ENCODE peak calls at places on chromosomes 7 and 10, in ten cellular contexts. I is sigmoid colon; Z is mucosa of descending colon; P is fibroblast of lung; A is CD8-positive, alpha-beta T cell; K is psoas muscle; O is heart right ventricle; W is OCI-LY7; R is uterus; Q is left lung. D is an unnamed sample. For H3K4me1 and H3K36me3, the result is how much of the 10 kb centered on the place peaks cover.

GRCh38 chr7:22549667-22550513 is 49.9 kb upstream of the STEAP1B start:
- DNase-seq in I (peak), Z (no peak), P (peak), A (no peak), K (no peak), O (no peak), W (peak), R (no peak), Q (peak), D (no peak)

GRCh38 chr10:52738951-52739350 is 33.6 kb downstream of the MBL2 start:
- DNase-seq in I (no peak), Z (no peak), P (no peak), A (no peak), K (no peak), O (no peak), W (no peak), R (no peak), Q (no peak), D (no peak)

GRCh38 chr7:32094516-32094915 is 24.3 kb upstream of the PDE1C start:
- DNase-seq in I (no peak), Z (no peak), P (no peak), A (no peak), K (no peak), O (no peak), W (no peak), R (no peak), Q (no peak), D (no peak)

GRCh38 chr7:140972876-140973829 is 41.6 kb downstream of the MRPS33 start:
- DNase-seq in I (no peak), Z (no peak), P (no peak), A (no peak), K (no peak), O (no peak), W (no peak), R (no peak), Q (no peak), D (no peak)

GRCh38 chr7:34982371-34983019 is 54.8 kb downstream of the DPY19L1 start:
- DNase-seq in I (no peak), Z (no peak), P (no peak), A (no peak), K (no peak), O (no peak), W (no peak), R (no peak), Q (no peak), D (no peak)

GRCh38 chr10:110967009-110967630 is 47.7 kb downstream of the SHOC2 start:
- DNase-seq in I (no peak), Z (no peak), P (no peak), A (no peak), K (no peak), O (no peak), W (no peak), R (no peak), Q (no peak), D (no peak)

GRCh38 chr7:132485600-132486594 is 90.4 kb downstream of the PLXNA4 start:
- DNase-seq in I (peak), Z (no peak), P (peak), A (peak), K (peak), O (peak), W (no peak), R (peak), Q (no peak), D (peak)

GRCh38 chr10:48503293-48503911 is 101.5 kb downstream of the ARHGAP22 start:
- DNase-seq in I (no peak), Z (no peak), P (no peak), A (no peak), K (no peak), O (no peak), W (no peak), R (no peak), Q (no peak), D (no peak)

GRCh38 chr7:94466516-94466915 is 43.1 kb upstream of the CASD1 start:
- DNase-seq in I (no peak), Z (no peak), P (no peak), A (no peak), K (no peak), O (no peak), W (no peak), R (no peak), Q (no peak), D (no peak)

GRCh38 chr7:32513205-32513604 is 17.9 kb downstream of the AVL9 start:
- DNase-seq in I (no peak), Z (no peak), P (no peak), A (no peak), K (no peak), O (no peak), W (no peak), R (no peak), Q (no peak), D (no peak)

GRCh38 chr7:46220066-46220630 is 299.1 kb upstream of the IGFBP3 start:
- DNase-seq in I (no peak), Z (no peak), P (peak), A (no peak), K (no peak), O (no peak), W (no peak), R (no peak), Q (no peak), D (no peak)

GRCh38 chr7:12630615-12630884 is 56.9 kb upstream of the ARL4A start:
- DNase-seq in I (no peak), Z (no peak), P (no peak), A (no peak), K (no peak), O (no peak), W (no peak), R (no peak), Q (no peak), D (no peak)

DNA sequence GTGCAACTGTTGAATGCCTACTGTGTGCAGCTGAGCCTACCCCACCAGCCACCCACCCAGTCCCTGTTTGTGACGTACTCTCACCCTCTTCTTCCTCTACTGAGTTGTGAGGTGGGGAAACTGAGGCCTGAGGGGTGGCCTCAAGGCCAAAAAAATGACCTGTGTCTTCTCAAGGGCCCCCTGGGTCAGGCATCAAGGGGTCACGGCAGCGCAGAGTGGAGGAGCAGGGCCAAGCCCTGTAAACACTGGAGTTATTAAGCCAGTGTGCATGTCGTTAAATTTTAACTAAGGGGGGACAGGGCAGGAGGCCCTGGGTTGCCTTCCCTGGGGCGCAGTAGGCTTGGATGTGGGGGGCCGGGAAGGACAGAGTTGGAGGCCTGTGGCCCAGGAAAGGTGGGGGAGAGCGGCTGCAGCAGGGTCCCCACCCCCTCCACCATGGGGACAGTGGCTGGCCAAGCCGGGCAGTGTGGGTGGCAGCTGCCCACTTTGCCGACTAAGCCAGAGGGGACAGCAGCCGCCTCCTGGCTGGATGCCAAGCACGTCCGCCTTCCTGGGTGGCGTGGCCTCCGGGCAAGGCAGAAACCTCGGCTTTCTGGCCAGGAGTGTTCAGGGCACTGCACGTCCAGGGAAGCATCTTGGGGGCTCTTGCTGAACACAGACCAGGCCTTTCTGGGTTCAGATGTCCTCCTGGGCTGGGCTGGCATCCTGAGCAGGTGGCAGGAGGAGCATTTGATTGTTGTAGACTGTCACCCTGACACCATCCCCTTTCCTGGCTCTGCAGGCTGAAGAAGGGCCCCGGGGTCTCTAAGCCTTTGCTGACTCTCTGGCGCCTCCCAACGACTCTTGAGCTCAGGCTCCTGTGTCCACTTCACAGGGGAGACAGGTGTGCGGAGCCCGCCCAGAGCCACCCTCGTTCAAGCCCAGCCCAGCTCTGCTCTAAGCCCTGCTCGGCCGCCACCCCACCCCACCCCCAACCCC is 1.9 kb downstream of the SLC29A4 start:
- DNase-seq in I (no peak), Z (peak), P (no peak), A (no peak), K (no peak), O (peak), W (peak), R (no peak), Q (no peak), D (no peak)
- TF ChIP-seq CTCF in I (no peak), Z (no peak), P (peak), A (no peak), K (no peak), O (no peak), W (peak), R (no peak), Q (no peak), D (no peak)

GRCh38 chr7:151249732-151250072 is 1.2 kb upstream of the SMARCD3 start:
- DNase-seq in I (peak), Z (peak), P (peak), A (no peak), K (peak), O (peak), W (no peak), R (peak), Q (no peak), D (no peak)

GRCh38 chr7:151250181-151251095 is 1.9 kb upstream of the SMARCD3 start:
- DNase-seq in I (no peak), Z (no peak), P (no peak), A (no peak), K (peak), O (no peak), W (no peak), R (no peak), Q (peak), D (no peak)

GRCh38 chr7:151248191-151249033 is at the start of gene SMARCD3:
- DNase-seq in I (peak), Z (peak), P (peak), A (peak), K (peak), O (peak), W (peak), R (peak), Q (peak), D (no peak)

GRCh38 chr7:151247611-151248176 is 800 bp downstream of the SMARCD3 start:
- DNase-seq in I (peak), Z (no peak), P (peak), A (no peak), K (peak), O (no peak), W (no peak), R (no peak), Q (no peak), D (no peak)

GRCh38 chr7:151249034-151249731 is 689 bp upstream of the SMARCD3 start:
- DNase-seq in I (peak), Z (peak), P (peak), A (peak), K (peak), O (peak), W (no peak), R (no peak), Q (peak), D (peak)
- H3K4me1 ChIP-seq in I (half or more), Z (under half), P (under half), A (under half), K (half or more), O (half or more), W (half or more), R (under half), Q (half or more), D (half or more)

GRCh38 chr7:156733638-156734037 is 93.1 kb downstream of the RNF32 start:
- DNase-seq in I (no peak), Z (no peak), P (no peak), A (no peak), K (no peak), O (no peak), W (no peak), R (no peak), Q (no peak), D (no peak)
- H3K36me3 ChIP-seq in I (under half), Z (under half), P (under half), A (under half), K (under half), O (half or more), W (half or more), R (under half), Q (under half), D (half or more)

DNA sequence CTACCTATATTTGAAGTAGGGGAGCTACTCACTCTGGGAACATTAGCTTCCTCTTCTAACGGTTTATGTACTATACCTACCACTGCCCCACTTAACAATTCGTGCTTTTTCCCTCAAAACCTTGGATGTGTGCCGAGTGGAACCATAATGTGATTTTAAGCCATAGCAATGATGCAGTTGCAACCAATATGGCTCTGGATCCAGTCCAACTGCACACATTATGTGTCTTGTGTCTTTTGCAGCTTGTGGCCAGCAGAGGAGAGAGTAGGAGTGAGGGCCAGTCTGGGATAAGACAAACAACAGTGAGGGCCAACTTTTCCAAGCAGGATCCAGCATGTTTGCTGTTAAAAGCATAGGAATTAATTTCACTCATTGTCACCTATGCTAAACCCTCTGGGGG is 170.7 kb downstream of the GATA3 start:
- DNase-seq in I (no peak), Z (no peak), P (no peak), A (no peak), K (no peak), O (no peak), W (no peak), R (no peak), Q (no peak), D (no peak)
- TF ChIP-seq CTCF in I (no peak), Z (no peak), P (no peak), A (no peak), K (no peak), O (no peak), W (no peak), R (no peak), Q (no peak), D (no peak)

GRCh38 chr10:132395704-132396494 is 1.1 kb upstream of the PWWP2B start:
- DNase-seq in I (peak), Z (peak), P (peak), A (peak), K (peak), O (peak), W (no peak), R (peak), Q (peak), D (peak)

GRCh38 chr10:132398566-132398991 is 1.6 kb downstream of the PWWP2B start:
- DNase-seq in I (peak), Z (no peak), P (no peak), A (no peak), K (peak), O (peak), W (no peak), R (peak), Q (peak), D (no peak)

GRCh38 chr10:132397671-132398565 is 918 bp downstream of the PWWP2B start:
- DNase-seq in I (peak), Z (peak), P (peak), A (peak), K (peak), O (peak), W (peak), R (peak), Q (peak), D (no peak)

GRCh38 chr10:132396495-132397035 is 435 bp upstream of the PWWP2B start:
- DNase-seq in I (peak), Z (peak), P (peak), A (peak), K (peak), O (peak), W (peak), R (peak), Q (peak), D (no peak)

DNA sequence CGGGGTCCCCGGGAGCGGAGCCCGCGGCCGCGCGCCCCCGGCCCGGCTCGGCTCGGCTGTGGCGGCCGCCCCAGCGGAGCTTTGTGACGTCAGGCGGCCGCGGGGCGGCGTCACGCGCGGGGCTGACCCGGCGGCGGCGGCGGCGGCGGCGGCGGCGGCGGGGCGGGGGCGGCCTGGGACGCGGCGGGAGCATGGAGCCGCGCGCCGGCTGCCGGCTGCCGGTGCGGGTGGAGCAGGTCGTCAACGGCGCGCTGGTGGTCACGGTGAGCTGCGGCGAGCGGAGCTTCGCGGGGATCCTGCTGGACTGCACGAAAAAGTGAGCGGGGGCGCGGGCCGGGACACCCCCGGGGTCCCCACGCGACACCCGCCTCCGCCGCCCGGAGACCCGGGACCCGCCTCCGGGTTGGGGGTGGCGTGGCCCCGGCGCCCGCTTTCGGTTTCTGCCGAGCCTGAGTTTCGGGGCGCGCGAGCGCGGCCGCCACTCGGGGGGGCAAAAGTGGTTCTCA is at the start of gene PWWP2B:
- DNase-seq in I (peak), Z (peak), P (peak), A (peak), K (peak), O (peak), W (peak), R (peak), Q (peak), D (no peak)
- H3K4me1 ChIP-seq in I (half or more), Z (under half), P (under half), A (under half), K (under half), O (half or more), W (under half), R (under half), Q (half or more), D (under half)

GRCh38 chr10:3172446-3173172 is at the start of gene PITRM1:
- DNase-seq in I (peak), Z (peak), P (peak), A (peak), K (peak), O (peak), W (peak), R (peak), Q (peak), D (peak)

GRCh38 chr10:3169738-3170137 is 2.8 kb downstream of the PITRM1 start:
- DNase-seq in I (no peak), Z (no peak), P (no peak), A (no peak), K (no peak), O (no peak), W (no peak), R (no peak), Q (no peak), D (no peak)

GRCh38 chr10:3169271-3169670 is 3.3 kb downstream of the PITRM1 start:
- DNase-seq in I (no peak), Z (no peak), P (no peak), A (no peak), K (no peak), O (no peak), W (no peak), R (no peak), Q (no peak), D (no peak)

GRCh38 chr10:3172081-3172445 is 519 bp downstream of the PITRM1 start:
- DNase-seq in I (no peak), Z (no peak), P (peak), A (no peak), K (no peak), O (no peak), W (no peak), R (no peak), Q (no peak), D (no peak)

GRCh38 chr10:3173173-3173878 is 744 bp upstream of the PITRM1 start:
- DNase-seq in I (no peak), Z (peak), P (no peak), A (no peak), K (peak), O (no peak), W (peak), R (no peak), Q (peak), D (no peak)
- H3K36me3 ChIP-seq in I (under half), Z (under half), P (under half), A (under half), K (under half), O (under half), W (under half), R (under half), Q (under half), D (under half)

GRCh38 chr7:113289140-113289740 is 170.9 kb upstream of the SMIM30 start:
- DNase-seq in I (no peak), Z (peak), P (peak), A (no peak), K (no peak), O (no peak), W (peak), R (no peak), Q (no peak), D (no peak)
- TF ChIP-seq CTCF in I (no peak), Z (no peak), P (peak), A (no peak), K (peak), O (peak), W (peak), R (no peak), Q (no peak), D (no peak)

GRCh38 chr10:43402880-43403452 is 6.0 kb downstream of the HNRNPF start:
- DNase-seq in I (no peak), Z (peak), P (no peak), A (no peak), K (no peak), O (no peak), W (no peak), R (no peak), Q (no peak), D (no peak)
- H3K4me1 ChIP-seq in I (half or more), Z (half or more), P (under half), A (half or more), K (half or more), O (half or more), W (half or more), R (under half), Q (half or more), D (half or more)

DNA sequence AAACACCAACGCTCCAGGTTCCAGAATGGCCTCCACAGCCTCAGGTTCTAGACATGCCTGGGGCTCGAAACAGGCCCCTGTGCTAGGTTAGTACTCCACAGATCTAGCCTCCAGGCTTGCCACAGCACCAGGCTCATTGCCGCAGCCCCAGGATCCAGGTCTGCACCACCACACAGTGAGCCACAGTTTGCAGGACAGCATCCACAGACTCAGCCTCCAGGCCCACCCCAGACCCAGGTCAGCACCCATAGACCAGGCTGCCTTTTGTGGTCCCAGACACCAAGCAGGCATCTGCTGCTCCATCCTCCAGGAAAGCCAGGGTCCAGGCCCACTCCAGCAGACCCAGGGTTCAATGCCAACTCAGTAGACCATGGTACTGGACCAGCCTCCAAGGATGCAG is 132.3 kb upstream of the VSTM2A start:
- DNase-seq in I (no peak), Z (no peak), P (no peak), A (no peak), K (no peak), O (peak), W (no peak), R (no peak), Q (peak), D (no peak)
- H3K36me3 ChIP-seq in I (under half), Z (under half), P (under half), A (under half), K (under half), O (under half), W (under half), R (under half), Q (under half), D (under half)

D was measured in tibial nerve.